ENCODE peak calls at places on chromosomes 4 and X, in four cellular contexts. R is iPS-NIHi11, H is GM20000, G is osteoblast. V is an unnamed sample.

GRCh38 chr4:142528433-142528832 is 317.7 kb downstream of the INPP4B start:
- DNase-seq in R (no peak), H (no peak), G (no peak), V (no peak)

GRCh38 chr4:148530114-148530513 is 87.9 kb upstream of the NR3C2 start:
- DNase-seq in R (no peak), H (no peak), G (no peak), V (no peak)

GRCh38 chr4:7430965-7431695 is 3.6 kb downstream of the PSAPL1 start:
- DNase-seq in R (no peak), H (no peak), G (peak; percentile 78), V (no peak)

GRCh38 chr4:168587326-168588125 is 90.7 kb downstream of the PALLD start:
- DNase-seq in R (peak; percentile 36), H (no peak), G (peak; percentile 72), V (peak; percentile 89)

GRCh38 chr4:105234582-105234981 is 87.9 kb downstream of the TET2 start:
- DNase-seq in R (no peak), H (no peak), G (no peak), V (no peak)

GRCh38 chr4:8347660-8348059 is 78.1 kb downstream of the HTRA3 start:
- DNase-seq in R (no peak), H (no peak), G (peak; percentile 74), V (no peak)

GRCh38 chr4:1748465-1748995 is 27.2 kb downstream of the TACC3 start:
- DNase-seq in R (peak; percentile 95), H (peak; percentile 96), G (peak; percentile 99), V (peak; percentile 44)

GRCh38 chrX:11464836-11465458 is 171.7 kb downstream of the AMELX start:
- DNase-seq in R (no peak), H (no peak), G (no peak), V (no peak)

GRCh38 chrX:42943051-42943450 is 165.1 kb upstream of the PPP1R2C start:
- DNase-seq in R (no peak), H (no peak), G (no peak), V (no peak)

GRCh38 chr4:16159321-16159720 is 67.0 kb downstream of the TAPT1 start:
- DNase-seq in R (no peak), H (no peak), G (no peak), V (no peak)

GRCh38 chr4:13541720-13542576 is 2.4 kb downstream of the NKX3-2 start:
- DNase-seq in R (no peak), H (peak; percentile 73), G (peak; percentile 59), V (no peak)

GRCh38 chrX:9189286-9189685 is 155.4 kb upstream of the FAM9B start:
- DNase-seq in R (no peak), H (no peak), G (no peak), V (no peak)

GRCh38 chr4:2944091-2944482 is 19.1 kb downstream of the NOP14 start:
- DNase-seq in R (no peak), H (no peak), G (peak; percentile 62), V (no peak)

V was measured in HCT116.